ENCODE peak calls at places on chromosomes 16 and 17, in four cellular contexts. L is amniotic stem cell, A is AG20443, R is memory B cell. T is an unnamed sample.

GRCh38 chr16:27430923-27431484 is 29.0 kb downstream of the IL21R start:
- DNase-seq in R (no peak), L (no peak), A (no peak), T (no peak)

GRCh38 chr17:77990301-77990700 is 31.8 kb downstream of the TNRC6C start:
- DNase-seq in A (no peak), R (no peak), L (no peak), T (no peak)

GRCh38 chr17:49361129-49361901 is 735 bp downstream of the ZNF652 start:
- DNase-seq in A (no peak), R (peak), L (no peak), T (peak)

GRCh38 chr17:35742896-35743477 is 10.1 kb downstream of the GAS2L2 start:
- DNase-seq in R (no peak), A (no peak), L (no peak), T (peak)

GRCh38 chr17:52235416-52235960 is 77.0 kb upstream of the CA10 start:
- DNase-seq in L (no peak), R (no peak), A (no peak), T (no peak)

GRCh38 chr16:67215690-67216089 is 11.2 kb upstream of the TMEM208 start:
- DNase-seq in R (no peak), A (no peak), L (no peak), T (no peak)

GRCh38 chr17:74770498-74771318 is 5.4 kb downstream of the NAT9 start:
- DNase-seq in R (peak), L (no peak), A (peak), T (peak)

GRCh38 chr16:1346422-1347285 is 5.0 kb downstream of the TSR3 start:
- DNase-seq in R (no peak), L (no peak), A (no peak), T (no peak)

GRCh38 chr16:13098536-13098935 is 197.1 kb downstream of the SHISA9 start:
- DNase-seq in L (no peak), R (no peak), A (no peak), T (no peak)

GRCh38 chr17:44400226-44400847 is 10.9 kb upstream of the ITGA2B start:
- DNase-seq in R (no peak), L (no peak), A (peak), T (no peak)

GRCh38 chr16:81429045-81429521 is 15.5 kb upstream of the CMIP start:
- DNase-seq in R (no peak), L (no peak), A (peak), T (peak)

GRCh38 chr17:38768417-38768816 is 15.9 kb downstream of the PSMB3 start:
- DNase-seq in R (no peak), L (no peak), A (no peak), T (no peak)

GRCh38 chr17:75692976-75693375 is 25.8 kb downstream of the SAP30BP start:
- DNase-seq in R (no peak), L (no peak), A (no peak), T (no peak)

GRCh38 chr17:63474174-63474913 is 2.5 kb upstream of the ACE start:
- DNase-seq in A (no peak), L (no peak), R (no peak), T (peak)

GRCh38 chr17:46916211-46916610 is 6.7 kb upstream of the GOSR2 start:
- DNase-seq in A (no peak), L (no peak), R (no peak), T (no peak)

GRCh38 chr17:67245073-67245693 is at the start of gene HELZ:
- DNase-seq in A (peak), L (peak), R (peak), T (peak)

GRCh38 chr17:66527335-66527734 is 224.9 kb downstream of the PRKCA start:
- DNase-seq in R (no peak), L (no peak), A (no peak), T (no peak)

GRCh38 chr17:50848691-50849090 is 13.3 kb downstream of the WFIKKN2 start:
- DNase-seq in R (no peak), L (no peak), A (no peak), T (no peak)

GRCh38 chr17:20073056-20073979 is 64.2 kb downstream of the SPECC1 start:
- DNase-seq in A (peak), L (no peak), R (no peak), T (peak)

T was measured in osteoblast.